ENCODE peak calls at places on chromosomes 5 and 9, in four cellular contexts. K is NCI-H1105; P is activated CD4-positive, CD25-positive, alpha-beta regulatory T cell; C is stimulated activated CD4-positive, alpha-beta T cell treated with anti-CD3 and anti-CD28 coated beads, Interleukin-4, amount 100 ng/mL, for 4 hours. J is an unnamed sample.

GRCh38 chr5:159262472-159262858 is 625 bp upstream of the UBLCP1 start:
- DNase-seq in P (no peak), K (peak), C (no peak), J (no peak)

GRCh38 chr9:101093620-101094019 is 65.1 kb downstream of the PLPPR1 start:
- DNase-seq in C (no peak), K (no peak), P (no peak), J (no peak)

GRCh38 chr5:151598984-151599383 is 7.9 kb upstream of the FAT2 start:
- DNase-seq in P (no peak), K (no peak), C (no peak), J (no peak)

GRCh38 chr5:107012371-107012770 is 658.4 kb downstream of the EFNA5 start:
- DNase-seq in C (no peak), K (no peak), P (no peak), J (no peak)

GRCh38 chr5:20041326-20041977 is 53.5 kb upstream of the CDH18 start:
- DNase-seq in P (no peak), K (no peak), C (no peak), J (no peak)

GRCh38 chr9:94997727-94998126 is 271.2 kb downstream of the AOPEP start:
- DNase-seq in P (no peak), K (no peak), C (no peak), J (no peak)

GRCh38 chr5:65481171-65481575 is 547 bp downstream of the ADAMTS6 start:
- DNase-seq in C (no peak), K (no peak), P (no peak), J (no peak)

GRCh38 chr9:129455151-129455995 is 165.5 kb downstream of the C9orf50 start:
- DNase-seq in C (no peak), P (no peak), K (no peak), J (no peak)

J was measured in NCI-H510A.